ENCODE peak calls at places on chromosome 4, in ten cellular contexts. One of them, this sample, is unnamed.

GRCh38 chr4:102163404-102164140 is 181.7 kb downstream of the SLC39A8 start:
- DNase-seq in mammary epithelial cell: no peak
- DNase-seq in stimulated activated CD8-positive, alpha-beta memory T cell treated with anti-CD3 and anti-CD28 coated beads, Interleukin-2, amount 100 ng/mL, for 48 hours: no peak
- DNase-seq in PC-3: no peak
- DNase-seq in neural crest cell: no peak
- DNase-seq in mucosa of gallbladder: no peak
- DNase-seq in AG04450: no peak
- DNase-seq in IMR-90: no peak
- DNase-seq in HEK293T: no peak
- DNase-seq in NCI-H748 treated with DMSO at 0.1 percent for 48 hours: no peak
- DNase-seq in this sample: no peak

GRCh38 chr4:88697113-88697512 is 516 bp downstream of the NAP1L5 start:
- DNase-seq in NCI-H748 treated with DMSO at 0.1 percent for 48 hours: no peak
- DNase-seq in neural crest cell: no peak
- DNase-seq in AG04450: no peak
- DNase-seq in mucosa of gallbladder: peak
- DNase-seq in stimulated activated CD8-positive, alpha-beta memory T cell treated with anti-CD3 and anti-CD28 coated beads, Interleukin-2, amount 100 ng/mL, for 48 hours: no peak
- DNase-seq in mammary epithelial cell: no peak
- DNase-seq in PC-3: no peak
- DNase-seq in HEK293T: no peak
- DNase-seq in IMR-90: peak
- DNase-seq in this sample: peak

GRCh38 chr4:119113033-119113655 is 22.5 kb upstream of the MYOZ2 start:
- DNase-seq in stimulated activated CD8-positive, alpha-beta memory T cell treated with anti-CD3 and anti-CD28 coated beads, Interleukin-2, amount 100 ng/mL, for 48 hours: no peak
- DNase-seq in AG04450: peak
- DNase-seq in mucosa of gallbladder: no peak
- DNase-seq in PC-3: peak
- DNase-seq in neural crest cell: no peak
- DNase-seq in mammary epithelial cell: peak
- DNase-seq in IMR-90: peak
- DNase-seq in NCI-H748 treated with DMSO at 0.1 percent for 48 hours: no peak
- DNase-seq in HEK293T: no peak
- DNase-seq in this sample: no peak

GRCh38 chr4:10841697-10842096 is 157.1 kb upstream of the CLNK start:
- DNase-seq in mammary epithelial cell: no peak
- DNase-seq in HEK293T: no peak
- DNase-seq in neural crest cell: no peak
- DNase-seq in mucosa of gallbladder: no peak
- DNase-seq in IMR-90: no peak
- DNase-seq in PC-3: peak
- DNase-seq in stimulated activated CD8-positive, alpha-beta memory T cell treated with anti-CD3 and anti-CD28 coated beads, Interleukin-2, amount 100 ng/mL, for 48 hours: no peak
- DNase-seq in NCI-H748 treated with DMSO at 0.1 percent for 48 hours: no peak
- DNase-seq in AG04450: no peak
- DNase-seq in this sample: no peak

GRCh38 chr4:38058186-38058585 is 98.0 kb downstream of the PTTG2 start:
- DNase-seq in mucosa of gallbladder: no peak
- DNase-seq in IMR-90: no peak
- DNase-seq in NCI-H748 treated with DMSO at 0.1 percent for 48 hours: no peak
- DNase-seq in HEK293T: no peak
- DNase-seq in AG04450: no peak
- DNase-seq in stimulated activated CD8-positive, alpha-beta memory T cell treated with anti-CD3 and anti-CD28 coated beads, Interleukin-2, amount 100 ng/mL, for 48 hours: no peak
- DNase-seq in neural crest cell: no peak
- DNase-seq in mammary epithelial cell: no peak
- DNase-seq in PC-3: no peak
- DNase-seq in this sample: no peak

GRCh38 chr4:185096032-185096653 is 46.9 kb upstream of the SLC25A4 start:
- DNase-seq in NCI-H748 treated with DMSO at 0.1 percent for 48 hours: peak
- DNase-seq in AG04450: no peak
- DNase-seq in mucosa of gallbladder: peak
- DNase-seq in mammary epithelial cell: peak
- DNase-seq in neural crest cell: peak
- DNase-seq in HEK293T: peak
- DNase-seq in PC-3: peak
- DNase-seq in IMR-90: peak
- DNase-seq in stimulated activated CD8-positive, alpha-beta memory T cell treated with anti-CD3 and anti-CD28 coated beads, Interleukin-2, amount 100 ng/mL, for 48 hours: no peak
- DNase-seq in this sample: no peak

GRCh38 chr4:186954506-186954905 is 230.8 kb upstream of the FAT1 start:
- DNase-seq in stimulated activated CD8-positive, alpha-beta memory T cell treated with anti-CD3 and anti-CD28 coated beads, Interleukin-2, amount 100 ng/mL, for 48 hours: no peak
- DNase-seq in NCI-H748 treated with DMSO at 0.1 percent for 48 hours: no peak
- DNase-seq in PC-3: no peak
- DNase-seq in IMR-90: no peak
- DNase-seq in neural crest cell: no peak
- DNase-seq in mammary epithelial cell: no peak
- DNase-seq in AG04450: no peak
- DNase-seq in mucosa of gallbladder: no peak
- DNase-seq in HEK293T: no peak
- DNase-seq in this sample: no peak

GRCh38 chr4:11428161-11428700 is 463 bp downstream of the HS3ST1 start:
- DNase-seq in IMR-90: no peak
- DNase-seq in neural crest cell: no peak
- DNase-seq in HEK293T: no peak
- DNase-seq in PC-3: no peak
- DNase-seq in AG04450: no peak
- DNase-seq in mucosa of gallbladder: no peak
- DNase-seq in stimulated activated CD8-positive, alpha-beta memory T cell treated with anti-CD3 and anti-CD28 coated beads, Interleukin-2, amount 100 ng/mL, for 48 hours: no peak
- DNase-seq in NCI-H748 treated with DMSO at 0.1 percent for 48 hours: peak
- DNase-seq in mammary epithelial cell: no peak
- DNase-seq in this sample: no peak

GRCh38 chr4:24863799-24864198 is 49.0 kb downstream of the CCDC149 start:
- DNase-seq in HEK293T: no peak
- DNase-seq in PC-3: no peak
- DNase-seq in AG04450: no peak
- DNase-seq in mammary epithelial cell: no peak
- DNase-seq in mucosa of gallbladder: no peak
- DNase-seq in IMR-90: no peak
- DNase-seq in neural crest cell: no peak
- DNase-seq in NCI-H748 treated with DMSO at 0.1 percent for 48 hours: no peak
- DNase-seq in stimulated activated CD8-positive, alpha-beta memory T cell treated with anti-CD3 and anti-CD28 coated beads, Interleukin-2, amount 100 ng/mL, for 48 hours: no peak
- DNase-seq in this sample: no peak

GRCh38 chr4:44447563-44448504 is 775 bp downstream of the KCTD8 start:
- DNase-seq in mammary epithelial cell: peak
- DNase-seq in HEK293T: peak
- DNase-seq in PC-3: peak
- DNase-seq in IMR-90: no peak
- DNase-seq in AG04450: no peak
- DNase-seq in NCI-H748 treated with DMSO at 0.1 percent for 48 hours: no peak
- DNase-seq in mucosa of gallbladder: peak
- DNase-seq in neural crest cell: peak
- DNase-seq in stimulated activated CD8-positive, alpha-beta memory T cell treated with anti-CD3 and anti-CD28 coated beads, Interleukin-2, amount 100 ng/mL, for 48 hours: no peak
- DNase-seq in this sample: no peak

GRCh38 chr4:22712541-22712940 is 19.8 kb downstream of the GBA3 start:
- DNase-seq in stimulated activated CD8-positive, alpha-beta memory T cell treated with anti-CD3 and anti-CD28 coated beads, Interleukin-2, amount 100 ng/mL, for 48 hours: no peak
- DNase-seq in NCI-H748 treated with DMSO at 0.1 percent for 48 hours: no peak
- DNase-seq in AG04450: no peak
- DNase-seq in neural crest cell: no peak
- DNase-seq in mucosa of gallbladder: no peak
- DNase-seq in mammary epithelial cell: no peak
- DNase-seq in IMR-90: no peak
- DNase-seq in PC-3: no peak
- DNase-seq in HEK293T: no peak
- DNase-seq in this sample: no peak

GRCh38 chr4:99390060-99390459 is 37.5 kb upstream of the ADH1C start:
- DNase-seq in IMR-90: peak
- DNase-seq in stimulated activated CD8-positive, alpha-beta memory T cell treated with anti-CD3 and anti-CD28 coated beads, Interleukin-2, amount 100 ng/mL, for 48 hours: no peak
- DNase-seq in NCI-H748 treated with DMSO at 0.1 percent for 48 hours: no peak
- DNase-seq in HEK293T: no peak
- DNase-seq in mammary epithelial cell: no peak
- DNase-seq in neural crest cell: no peak
- DNase-seq in mucosa of gallbladder: no peak
- DNase-seq in PC-3: no peak
- DNase-seq in AG04450: peak
- DNase-seq in this sample: no peak

GRCh38 chr4:55008166-55009056 is 117.0 kb downstream of the KDR start:
- DNase-seq in NCI-H748 treated with DMSO at 0.1 percent for 48 hours: no peak
- DNase-seq in AG04450: no peak
- DNase-seq in mammary epithelial cell: no peak
- DNase-seq in neural crest cell: no peak
- DNase-seq in HEK293T: peak
- DNase-seq in IMR-90: no peak
- DNase-seq in stimulated activated CD8-positive, alpha-beta memory T cell treated with anti-CD3 and anti-CD28 coated beads, Interleukin-2, amount 100 ng/mL, for 48 hours: no peak
- DNase-seq in PC-3: peak
- DNase-seq in mucosa of gallbladder: no peak
- DNase-seq in this sample: no peak

GRCh38 chr4:146472404-146472803 is 49.3 kb downstream of the SLC10A7 start:
- DNase-seq in PC-3: no peak
- DNase-seq in stimulated activated CD8-positive, alpha-beta memory T cell treated with anti-CD3 and anti-CD28 coated beads, Interleukin-2, amount 100 ng/mL, for 48 hours: no peak
- DNase-seq in HEK293T: peak
- DNase-seq in NCI-H748 treated with DMSO at 0.1 percent for 48 hours: no peak
- DNase-seq in mucosa of gallbladder: no peak
- DNase-seq in IMR-90: no peak
- DNase-seq in AG04450: no peak
- DNase-seq in neural crest cell: peak
- DNase-seq in mammary epithelial cell: no peak
- DNase-seq in this sample: no peak

GRCh38 chr4:159018062-159018629 is 84.7 kb upstream of the RAPGEF2 start:
- DNase-seq in stimulated activated CD8-positive, alpha-beta memory T cell treated with anti-CD3 and anti-CD28 coated beads, Interleukin-2, amount 100 ng/mL, for 48 hours: no peak
- DNase-seq in mammary epithelial cell: no peak
- DNase-seq in AG04450: no peak
- DNase-seq in mucosa of gallbladder: no peak
- DNase-seq in neural crest cell: no peak
- DNase-seq in IMR-90: no peak
- DNase-seq in HEK293T: no peak
- DNase-seq in PC-3: no peak
- DNase-seq in NCI-H748 treated with DMSO at 0.1 percent for 48 hours: no peak
- DNase-seq in this sample: no peak

GRCh38 chr4:140098481-140099132 is 55.4 kb downstream of the MAML3 start:
- DNase-seq in IMR-90: peak
- DNase-seq in mucosa of gallbladder: no peak
- DNase-seq in HEK293T: no peak
- DNase-seq in NCI-H748 treated with DMSO at 0.1 percent for 48 hours: no peak
- DNase-seq in neural crest cell: no peak
- DNase-seq in AG04450: no peak
- DNase-seq in PC-3: peak
- DNase-seq in mammary epithelial cell: peak
- DNase-seq in stimulated activated CD8-positive, alpha-beta memory T cell treated with anti-CD3 and anti-CD28 coated beads, Interleukin-2, amount 100 ng/mL, for 48 hours: no peak
- DNase-seq in this sample: no peak

GRCh38 chr4:52780627-52781354 is 29.6 kb upstream of the ERVMER34-1 start:
- DNase-seq in mucosa of gallbladder: no peak
- DNase-seq in stimulated activated CD8-positive, alpha-beta memory T cell treated with anti-CD3 and anti-CD28 coated beads, Interleukin-2, amount 100 ng/mL, for 48 hours: no peak
- DNase-seq in mammary epithelial cell: no peak
- DNase-seq in IMR-90: no peak
- DNase-seq in neural crest cell: no peak
- DNase-seq in NCI-H748 treated with DMSO at 0.1 percent for 48 hours: no peak
- DNase-seq in AG04450: no peak
- DNase-seq in HEK293T: peak
- DNase-seq in PC-3: peak
- DNase-seq in this sample: no peak

GRCh38 chr4:116959045-116959444 is 126.3 kb downstream of the TRAM1L1 start:
- DNase-seq in NCI-H748 treated with DMSO at 0.1 percent for 48 hours: no peak
- DNase-seq in HEK293T: no peak
- DNase-seq in mammary epithelial cell: no peak
- DNase-seq in PC-3: no peak
- DNase-seq in IMR-90: no peak
- DNase-seq in stimulated activated CD8-positive, alpha-beta memory T cell treated with anti-CD3 and anti-CD28 coated beads, Interleukin-2, amount 100 ng/mL, for 48 hours: no peak
- DNase-seq in AG04450: no peak
- DNase-seq in mucosa of gallbladder: no peak
- DNase-seq in neural crest cell: no peak
- DNase-seq in this sample: no peak

GRCh38 chr4:183164963-183165362 is 65.9 kb downstream of the WWC2 start:
- DNase-seq in mammary epithelial cell: no peak
- DNase-seq in stimulated activated CD8-positive, alpha-beta memory T cell treated with anti-CD3 and anti-CD28 coated beads, Interleukin-2, amount 100 ng/mL, for 48 hours: no peak
- DNase-seq in neural crest cell: no peak
- DNase-seq in HEK293T: no peak
- DNase-seq in IMR-90: no peak
- DNase-seq in PC-3: no peak
- DNase-seq in NCI-H748 treated with DMSO at 0.1 percent for 48 hours: no peak
- DNase-seq in mucosa of gallbladder: no peak
- DNase-seq in AG04450: no peak
- DNase-seq in this sample: no peak

GRCh38 chr4:24770111-24770584 is 25.2 kb upstream of the SOD3 start:
- DNase-seq in mammary epithelial cell: peak
- DNase-seq in PC-3: peak
- DNase-seq in NCI-H748 treated with DMSO at 0.1 percent for 48 hours: no peak
- DNase-seq in HEK293T: no peak
- DNase-seq in neural crest cell: no peak
- DNase-seq in AG04450: peak
- DNase-seq in IMR-90: peak
- DNase-seq in mucosa of gallbladder: no peak
- DNase-seq in stimulated activated CD8-positive, alpha-beta memory T cell treated with anti-CD3 and anti-CD28 coated beads, Interleukin-2, amount 100 ng/mL, for 48 hours: no peak
- DNase-seq in this sample: no peak

GRCh38 chr4:143406523-143406922 is 69.8 kb downstream of the GAB1 start:
- DNase-seq in stimulated activated CD8-positive, alpha-beta memory T cell treated with anti-CD3 and anti-CD28 coated beads, Interleukin-2, amount 100 ng/mL, for 48 hours: no peak
- DNase-seq in NCI-H748 treated with DMSO at 0.1 percent for 48 hours: no peak
- DNase-seq in PC-3: no peak
- DNase-seq in neural crest cell: no peak
- DNase-seq in IMR-90: no peak
- DNase-seq in AG04450: no peak
- DNase-seq in mucosa of gallbladder: peak
- DNase-seq in mammary epithelial cell: peak
- DNase-seq in HEK293T: no peak
- DNase-seq in this sample: no peak

GRCh38 chr4:89438102-89438831 is 130.7 kb upstream of the GPRIN3 start:
- DNase-seq in NCI-H748 treated with DMSO at 0.1 percent for 48 hours: no peak
- DNase-seq in PC-3: peak
- DNase-seq in mucosa of gallbladder: peak
- DNase-seq in AG04450: no peak
- DNase-seq in HEK293T: peak
- DNase-seq in stimulated activated CD8-positive, alpha-beta memory T cell treated with anti-CD3 and anti-CD28 coated beads, Interleukin-2, amount 100 ng/mL, for 48 hours: peak
- DNase-seq in IMR-90: peak
- DNase-seq in neural crest cell: no peak
- DNase-seq in mammary epithelial cell: peak
- DNase-seq in this sample: no peak

GRCh38 chr4:165814256-165815010 is 58.6 kb upstream of the TLL1 start:
- DNase-seq in mucosa of gallbladder: no peak
- DNase-seq in NCI-H748 treated with DMSO at 0.1 percent for 48 hours: no peak
- DNase-seq in neural crest cell: no peak
- DNase-seq in stimulated activated CD8-positive, alpha-beta memory T cell treated with anti-CD3 and anti-CD28 coated beads, Interleukin-2, amount 100 ng/mL, for 48 hours: no peak
- DNase-seq in IMR-90: no peak
- DNase-seq in HEK293T: no peak
- DNase-seq in AG04450: no peak
- DNase-seq in PC-3: peak
- DNase-seq in mammary epithelial cell: peak
- DNase-seq in this sample: no peak

This sample was measured in activated gamma-delta T cell.